ENCODE peak calls at places on chromosomes 13 and 19, in seven cellular contexts. Q is GM23338; E is CD8-positive, alpha-beta T cell; L is transverse colon; J is ovary; Y is fibroblast of lung; H is thoracic aorta. I is an unnamed sample.
A peak's percentile ranks its signal among the peaks of the same experiment; 100 is the strongest.

GRCh38 chr19:10452726-10453620 is 32.6 kb downstream of the PDE4A start:
- DNase-seq in H (no peak), E (no peak), Y (no peak), J (no peak), L (peak; percentile 27), Q (no peak), I (no peak)

GRCh38 chr13:32234914-32235313 is 80.2 kb downstream of the ZAR1L start:
- DNase-seq in J (no peak), E (no peak), L (no peak), H (no peak), Y (no peak), Q (no peak), I (no peak)

GRCh38 chr13:66375756-66376155 is 854.4 kb downstream of the PCDH9 start:
- DNase-seq in Q (no peak), J (no peak), L (no peak), E (no peak), Y (no peak), H (no peak), I (no peak)

GRCh38 chr13:30730526-30730925 is 4.8 kb upstream of the ALOX5AP start:
- DNase-seq in L (no peak), Y (no peak), J (no peak), E (no peak), H (no peak), Q (peak; percentile 69), I (no peak)

GRCh38 chr19:56142087-56142787 is 1.1 kb downstream of the ZNF444 start:
- DNase-seq in L (peak; percentile 64), E (no peak), H (no peak), Q (no peak), Y (no peak), J (no peak), I (no peak)

GRCh38 chr19:48686103-48686502 is 9.7 kb upstream of the FUT2 start:
- DNase-seq in Q (no peak), L (no peak), Y (no peak), J (no peak), H (no peak), E (no peak), I (peak; percentile 52)

GRCh38 chr13:76016799-76017198 is 380.7 kb downstream of the LMO7 start:
- DNase-seq in Q (peak; percentile 80), J (no peak), E (no peak), H (no peak), L (peak; percentile 8), Y (peak; percentile 14), I (no peak)

GRCh38 chr19:9721861-9722260 is 46.7 kb downstream of the ZNF846 start:
- DNase-seq in Y (no peak), L (no peak), E (no peak), Q (peak; percentile 23), J (no peak), H (no peak), I (no peak)

GRCh38 chr19:29587518-29587986 is 18.5 kb upstream of the POP4 start:
- DNase-seq in H (no peak), E (peak; percentile 70), L (peak; percentile 19), Y (peak; percentile 16), Q (no peak), J (no peak), I (no peak)

GRCh38 chr13:48801255-48801654 is 147.5 kb downstream of the CYSLTR2 start:
- DNase-seq in Q (no peak), J (no peak), E (no peak), H (no peak), L (no peak), Y (peak; percentile 42), I (no peak)

GRCh38 chr19:41904118-41904870 is 21.3 kb downstream of the ARHGEF1 start:
- DNase-seq in J (no peak), E (no peak), L (peak; percentile 90), H (no peak), Q (no peak), Y (no peak), I (no peak)

GRCh38 chr19:11598103-11598483 is 810 bp downstream of the ZNF627 start:
- DNase-seq in H (no peak), Q (no peak), J (no peak), E (no peak), Y (no peak), L (no peak), I (no peak)

GRCh38 chr19:11198769-11199469 is 1.6 kb upstream of the KANK2 start:
- DNase-seq in Y (no peak), H (no peak), J (no peak), L (no peak), E (no peak), Q (no peak), I (no peak)

GRCh38 chr19:13899912-13900584 is 5.9 kb downstream of the BRME1 start:
- DNase-seq in Q (no peak), Y (peak; percentile 31), H (no peak), E (no peak), J (no peak), L (no peak), I (no peak)

GRCh38 chr19:9856609-9857008 is 21.5 kb downstream of the PIN1 start:
- DNase-seq in Y (no peak), L (no peak), H (no peak), J (no peak), E (no peak), Q (no peak), I (no peak)

GRCh38 chr13:68439821-68440220 is 1209.7 kb upstream of the PCDH9 start:
- DNase-seq in H (no peak), E (no peak), Q (no peak), Y (peak; percentile 81), J (no peak), L (no peak), I (no peak)

GRCh38 chr19:23771348-23771747 is 12.7 kb upstream of the ZNF681 start:
- DNase-seq in Q (no peak), Y (no peak), J (no peak), E (no peak), L (no peak), H (no peak), I (no peak)

GRCh38 chr19:34837262-34837661 is 64.2 kb upstream of the ZNF599 start:
- DNase-seq in Q (no peak), H (no peak), Y (no peak), J (peak; percentile 26), E (no peak), L (peak; percentile 20), I (peak; percentile 78)

GRCh38 chr13:33119022-33119735 is 103.0 kb downstream of the KL start:
- DNase-seq in E (no peak), H (no peak), J (no peak), L (no peak), Y (peak; percentile 75), Q (peak; percentile 11), I (no peak)

DNA sequence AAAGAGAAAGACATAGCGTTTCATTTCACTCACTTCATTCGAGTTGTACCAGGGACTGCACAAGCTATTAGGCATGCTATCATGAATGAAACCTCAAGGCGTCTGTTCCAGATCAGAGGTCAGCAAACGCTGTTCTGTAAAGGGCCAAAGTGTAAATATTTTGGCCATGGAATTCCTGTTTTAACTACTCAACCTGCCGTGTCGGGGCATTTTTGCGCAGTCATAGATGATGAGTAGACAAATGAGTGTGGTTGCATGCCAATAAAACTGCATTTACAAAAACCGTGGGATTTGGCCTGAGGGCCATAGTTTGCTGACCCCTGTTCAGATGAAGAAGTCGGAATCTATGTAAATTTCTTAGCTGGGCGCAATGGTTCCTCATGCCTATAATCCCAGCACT is 6.5 kb downstream of the INSR start:
- DNase-seq in L (no peak), E (no peak), H (no peak), Q (no peak), Y (no peak), J (no peak), I (no peak)
- H3K4me1 ChIP-seq in L (peaks cover 3% of the 10 kb centered on the region), E (no peaks in the 10 kb centered on the region), H (peaks cover 5% of the 10 kb centered on the region), Q (peaks cover 13% of the 10 kb centered on the region), Y (no peaks in the 10 kb centered on the region), J (peaks cover 14% of the 10 kb centered on the region), I (peaks cover 3% of the 10 kb centered on the region)

DNA sequence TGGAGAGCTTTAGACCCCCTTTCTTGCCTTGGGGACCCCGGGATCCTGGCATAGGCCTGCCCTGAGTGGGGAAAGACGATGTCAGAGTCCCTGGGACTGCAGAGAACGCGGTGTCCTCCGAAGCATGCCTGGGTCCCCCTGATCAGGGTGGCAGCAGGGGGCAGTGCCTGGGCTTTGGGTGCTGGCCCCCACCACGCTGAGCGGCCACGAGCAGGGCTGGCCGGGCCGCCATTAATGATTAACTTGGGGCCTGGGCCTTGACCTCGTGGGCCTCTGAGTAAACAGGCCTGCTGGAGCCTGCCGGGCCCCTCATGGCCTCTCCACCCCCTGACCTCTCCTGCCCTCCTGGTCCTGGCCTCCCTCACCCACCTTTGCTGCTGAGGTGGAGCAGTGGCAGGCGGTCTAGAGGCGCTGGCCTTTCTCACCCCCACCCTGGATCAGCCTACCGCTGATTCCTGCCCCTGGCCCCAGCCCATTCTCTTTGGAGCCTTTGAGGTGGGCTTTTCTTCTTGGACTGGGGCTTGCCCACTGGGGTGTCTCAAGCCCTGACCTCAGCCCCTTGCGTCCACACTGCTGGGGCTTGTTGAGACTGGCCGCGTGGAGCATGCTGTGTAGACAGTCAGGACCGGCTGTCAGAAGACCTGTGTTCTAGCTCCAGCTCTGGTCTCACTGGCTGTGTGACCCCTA is 26.3 kb downstream of the CEBPA start:
- DNase-seq in E (no peak), J (no peak), Y (no peak), Q (no peak), H (no peak), L (no peak), I (no peak)
- H3K27ac ChIP-seq in E (no peak overlapping the region), J (no peak overlapping the region), Y (no peak overlapping the region), Q (no peak overlapping the region), H (no peak overlapping the region), L (peak overlapping the region; percentile 88), I (no peak overlapping the region)

GRCh38 chr19:1076046-1076386 is 9.0 kb downstream of the ARHGAP45 start:
- DNase-seq in L (no peak), J (no peak), E (peak; percentile 20), H (no peak), Y (no peak), Q (no peak), I (no peak)

GRCh38 chr19:1073063-1073955 is 6.3 kb downstream of the ARHGAP45 start:
- DNase-seq in L (no peak), Q (no peak), Y (no peak), E (peak; percentile 56), H (no peak), J (peak; percentile 22), I (no peak)

GRCh38 chr19:1074512-1075283 is 7.7 kb downstream of the ARHGAP45 start:
- DNase-seq in J (peak; percentile 65), E (peak; percentile 97), Y (no peak), H (no peak), L (peak; percentile 94), Q (no peak), I (peak; percentile 75)

GRCh38 chr19:1072371-1073015 is 5.5 kb downstream of the ARHGAP45 start:
- DNase-seq in J (no peak), Y (no peak), E (no peak), H (no peak), Q (no peak), L (no peak), I (no peak)

DNA sequence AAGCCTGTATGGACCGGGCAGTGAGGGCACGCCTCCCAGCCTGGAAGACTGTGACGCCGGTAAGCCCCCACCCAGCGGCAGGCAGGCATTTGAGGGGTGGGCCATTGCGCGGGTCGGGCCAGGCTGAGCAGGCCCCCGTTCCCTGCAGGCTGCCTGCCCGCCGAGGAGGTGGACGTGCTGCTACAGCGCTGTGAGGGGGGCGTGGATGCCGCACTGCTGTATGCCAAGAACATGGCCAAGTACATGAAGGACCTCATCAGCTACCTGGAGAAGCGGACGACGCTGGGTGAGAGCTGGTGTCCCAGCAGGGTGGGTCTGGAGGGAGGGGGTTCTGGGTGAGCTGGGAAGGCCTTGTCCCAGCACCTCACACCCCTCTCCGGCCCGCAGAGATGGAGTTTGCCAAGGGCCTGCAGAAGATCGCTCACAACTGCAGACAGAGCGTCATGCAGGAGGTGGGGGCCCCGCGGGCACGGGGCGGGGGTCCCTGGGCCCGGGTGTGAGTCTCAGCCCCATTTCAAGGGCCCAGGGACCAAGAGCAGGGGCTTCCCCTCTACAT is 7.1 kb downstream of the ARHGAP45 start:
- DNase-seq in Q (no peak), Y (no peak), L (no peak), J (peak; percentile 24), E (no peak), H (no peak), I (no peak)
- H3K4me1 ChIP-seq in Q (no peaks in the 10 kb centered on the region), Y (peaks cover 2% of the 10 kb centered on the region), L (peaks cover 5% of the 10 kb centered on the region), J (no peaks in the 10 kb centered on the region), E (peaks cover 73% of the 10 kb centered on the region), H (peaks cover 6% of the 10 kb centered on the region), I (no peaks in the 10 kb centered on the region)

GRCh38 chr19:2820112-2820702 is 539 bp downstream of the ZNF554 start:
- DNase-seq in J (no peak), L (peak; percentile 27), E (no peak), Y (no peak), Q (peak; percentile 50), H (no peak), I (no peak)
- H3K27ac ChIP-seq in J (peak overlapping the region; percentile 52), L (peak overlapping the region; percentile 72), E (peak overlapping the region; percentile 33), Y (no peak overlapping the region), Q (no peak overlapping the region), H (no peak overlapping the region), I (peak overlapping the region; percentile 70)

I was measured in adrenal gland.